ENCODE peak calls at places on chromosomes 6 and 20, in nine cellular contexts. M is GM18507, Z is PC-3, A is ELF-1, S is GM04503, N is AG04450, G is right cardiac atrium, P is AG08395, B is germinal center. T is an unnamed sample.

GRCh38 chr6:159100011-159100788 is 55.4 kb upstream of the TAGAP start:
- DNase-seq in M (no peak), Z (no peak), A (no peak), S (no peak), N (no peak), G (no peak), P (no peak), B (no peak), T (no peak)

GRCh38 chr20:39853050-39853449 is 836.0 kb downstream of the MAFB start:
- DNase-seq in M (no peak), Z (no peak), A (peak; percentile 24), S (no peak), N (no peak), G (no peak), P (no peak), B (no peak), T (no peak)

GRCh38 chr6:36289281-36290018 is 19.6 kb downstream of the PNPLA1 start:
- DNase-seq in M (no peak), Z (no peak), A (peak; percentile 74), S (no peak), N (no peak), G (no peak), P (no peak), B (no peak), T (no peak)

GRCh38 chr20:44858959-44859358 is 26.5 kb upstream of the YWHAB start:
- DNase-seq in M (no peak), Z (no peak), A (no peak), S (no peak), N (no peak), G (no peak), P (no peak), B (no peak), T (no peak)

GRCh38 chr6:125950293-125950692 is 6.3 kb upstream of the HINT3 start:
- DNase-seq in M (no peak), Z (peak; percentile 60), A (peak; percentile 23), S (no peak), N (no peak), G (no peak), P (peak; percentile 56), B (no peak), T (no peak)

GRCh38 chr6:7252390-7252789 is 60.6 kb downstream of the SSR1 start:
- DNase-seq in M (no peak), Z (no peak), A (no peak), S (no peak), N (no peak), G (no peak), P (no peak), B (no peak), T (no peak)

GRCh38 chr6:106124015-106124414 is 37.9 kb downstream of the PRDM1 start:
- DNase-seq in M (no peak), Z (no peak), A (no peak), S (no peak), N (no peak), G (no peak), P (no peak), B (no peak), T (no peak)

GRCh38 chr20:22827916-22828315 is 207.2 kb upstream of the SSTR4 start:
- DNase-seq in M (no peak), Z (peak; percentile 22), A (no peak), S (no peak), N (no peak), G (no peak), P (no peak), B (no peak), T (no peak)

GRCh38 chr20:58340853-58341252 is 31.3 kb downstream of the RAB22A start:
- DNase-seq in M (no peak), Z (peak; percentile 49), A (no peak), S (no peak), N (no peak), G (no peak), P (peak; percentile 16), B (no peak), T (no peak)

GRCh38 chr6:70385931-70386330 is 27.4 kb upstream of the FAM135A start:
- DNase-seq in M (no peak), Z (no peak), A (no peak), S (no peak), N (no peak), G (no peak), P (no peak), B (no peak), T (no peak)

GRCh38 chr6:74253261-74253660 is 557.3 kb downstream of the CD109 start:
- DNase-seq in M (no peak), Z (peak; percentile 66), A (no peak), S (no peak), N (no peak), G (no peak), P (no peak), B (no peak), T (no peak)

GRCh38 chr6:97203343-97203742 is 79.7 kb downstream of the MMS22L start:
- DNase-seq in M (no peak), Z (no peak), A (peak; percentile 52), S (no peak), N (peak; percentile 65), G (no peak), P (no peak), B (no peak), T (no peak)

GRCh38 chr6:83096791-83097190 is 29.3 kb downstream of the DOP1A start:
- DNase-seq in M (no peak), Z (no peak), A (no peak), S (no peak), N (peak; percentile 1), G (no peak), P (peak; percentile 10), B (no peak), T (no peak)

GRCh38 chr20:2256132-2256531 is 39.7 kb upstream of the TGM3 start:
- DNase-seq in M (no peak), Z (no peak), A (no peak), S (no peak), N (no peak), G (no peak), P (no peak), B (no peak), T (no peak)

GRCh38 chr6:123575218-123575617 is 61.5 kb downstream of the TRDN start:
- DNase-seq in M (no peak), Z (no peak), A (no peak), S (no peak), N (no peak), G (no peak), P (no peak), B (no peak), T (no peak)

GRCh38 chr6:37137201-37137880 is 32.6 kb upstream of the PIM1 start:
- DNase-seq in M (no peak), Z (peak; percentile 98), A (peak; percentile 99), S (peak; percentile 98), N (peak; percentile 93), G (no peak), P (peak; percentile 91), B (no peak), T (peak; percentile 37)

GRCh38 chr6:88780714-88781389 is 182.6 kb downstream of the RNGTT start:
- DNase-seq in M (no peak), Z (peak; percentile 64), A (peak; percentile 73), S (peak; percentile 17), N (peak; percentile 46), G (no peak), P (peak; percentile 45), B (peak; percentile 42), T (no peak)

GRCh38 chr20:53948383-53949318 is 121.7 kb downstream of the BCAS1 start:
- DNase-seq in M (no peak), Z (no peak), A (no peak), S (no peak), N (no peak), G (no peak), P (no peak), B (no peak), T (no peak)

GRCh38 chr6:5453531-5453930 is 192.2 kb downstream of the FARS2 start:
- DNase-seq in M (no peak), Z (peak; percentile 57), A (no peak), S (no peak), N (no peak), G (no peak), P (no peak), B (no peak), T (no peak)

GRCh38 chr6:5738211-5738610 is 268.5 kb downstream of the NRN1 start:
- DNase-seq in M (no peak), Z (no peak), A (no peak), S (no peak), N (no peak), G (no peak), P (no peak), B (no peak), T (no peak)

GRCh38 chr6:86937219-86938079 is at the start of gene HTR1E:
- DNase-seq in M (no peak), Z (peak; percentile 30), A (peak; percentile 97), S (no peak), N (no peak), G (no peak), P (peak; percentile 12), B (peak; percentile 29), T (no peak)

GRCh38 chr20:47360489-47361267 is 4.2 kb upstream of the ZMYND8 start:
- DNase-seq in M (no peak), Z (peak; percentile 89), A (peak; percentile 92), S (no peak), N (peak; percentile 90), G (peak; percentile 92), P (peak; percentile 38), B (no peak), T (no peak)

GRCh38 chr20:51767867-51768758 is at the start of gene ATP9A:
- DNase-seq in M (no peak), Z (peak; percentile 49), A (peak; percentile 21), S (no peak), N (no peak), G (peak; percentile 33), P (peak; percentile 39), B (no peak), T (no peak)

GRCh38 chr6:64013061-64013410 is 377.4 kb downstream of the PHF3 start:
- DNase-seq in M (no peak), Z (no peak), A (no peak), S (no peak), N (no peak), G (no peak), P (no peak), B (no peak), T (no peak)

GRCh38 chr6:38459291-38459690 is 180.4 kb downstream of the BTBD9 start:
- DNase-seq in M (no peak), Z (no peak), A (no peak), S (no peak), N (peak; percentile 23), G (no peak), P (no peak), B (no peak), T (no peak)

GRCh38 chr6:134099770-134100169 is 47.3 kb upstream of the SLC2A12 start:
- DNase-seq in M (no peak), Z (no peak), A (no peak), S (no peak), N (no peak), G (no peak), P (no peak), B (no peak), T (no peak)

GRCh38 chr20:53763707-53764415 is 170.2 kb upstream of the ZNF217 start:
- DNase-seq in M (no peak), Z (peak; percentile 55), A (peak; percentile 67), S (no peak), N (no peak), G (no peak), P (peak; percentile 26), B (no peak), T (no peak)